ENCODE peak calls at places on chromosomes 2 and 18, in four cellular contexts. S, U, A and B are unnamed samples.
A peak's percentile ranks its signal among the peaks of the same experiment; 100 is the strongest.

GRCh38 chr18:78739843-78740677 is 239.6 kb upstream of the SALL3 start:
- DNase-seq in A (no peak), S (no peak), U (peak; percentile 35), B (no peak)

GRCh38 chr18:36672437-36673344 is 156.1 kb downstream of the TPGS2 start:
- DNase-seq in S (peak; percentile 53), U (no peak), A (no peak), B (peak; percentile 13)

GRCh38 chr2:168343586-168343985 is 96.2 kb upstream of the STK39 start:
- DNase-seq in A (no peak), U (no peak), S (no peak), B (no peak)

GRCh38 chr2:92074549-92074898 is 2796.7 kb upstream of the TEKT4 start:
- DNase-seq in S (peak; percentile 46), A (no peak), U (peak; percentile 38), B (no peak)

GRCh38 chr2:85846411-85846810 is 42.4 kb downstream of the ST3GAL5 start:
- DNase-seq in U (no peak), S (no peak), A (no peak), B (no peak)

GRCh38 chr18:79245517-79246001 is 150.2 kb upstream of the NFATC1 start:
- DNase-seq in S (no peak), U (no peak), A (peak; percentile 17), B (peak; percentile 81)

GRCh38 chr2:183927367-183928355 is 670.7 kb upstream of the ZNF804A start:
- DNase-seq in A (no peak), U (no peak), S (no peak), B (no peak)

GRCh38 chr2:225270861-225271260 is 128.6 kb upstream of the NYAP2 start:
- DNase-seq in U (no peak), S (no peak), A (no peak), B (peak; percentile 26)

GRCh38 chr2:71843391-71843850 is 304.2 kb downstream of the CYP26B1 start:
- DNase-seq in A (no peak), U (no peak), S (no peak), B (no peak)

GRCh38 chr2:235059161-235059560 is 107.3 kb downstream of the SH3BP4 start:
- DNase-seq in U (no peak), A (no peak), S (no peak), B (no peak)

GRCh38 chr2:215136669-215137328 is 1.6 kb downstream of the ABCA12 start:
- DNase-seq in S (no peak), A (no peak), U (no peak), B (no peak)

GRCh38 chr2:26469092-26469710 is 8.7 kb downstream of the OTOF start:
- DNase-seq in A (peak; percentile 37), U (no peak), S (peak; percentile 89), B (peak; percentile 85)

GRCh38 chr2:15191801-15192200 is 369.3 kb downstream of the NBAS start:
- DNase-seq in S (no peak), A (no peak), U (no peak), B (no peak)

GRCh38 chr2:240921319-240922233 is 15.4 kb downstream of the CROCC2 start:
- DNase-seq in S (peak; percentile 76), U (peak; percentile 83), A (no peak), B (no peak)

GRCh38 chr2:46184794-46185583 is 112.2 kb upstream of the EPAS1 start:
- DNase-seq in U (peak; percentile 67), S (no peak), A (no peak), B (peak; percentile 60)

GRCh38 chr2:190804182-190804795 is 76.3 kb upstream of the GLS start:
- DNase-seq in U (no peak), S (no peak), A (no peak), B (peak; percentile 37)

GRCh38 chr2:156896294-156896693 is 361.2 kb upstream of the GALNT5 start:
- DNase-seq in A (no peak), U (no peak), S (no peak), B (no peak)

GRCh38 chr2:20052872-20053281 is 1.4 kb upstream of the LAPTM4A start:
- DNase-seq in A (no peak), S (no peak), U (peak; percentile 77), B (peak; percentile 73)

GRCh38 chr2:9071032-9071431 is 67.5 kb upstream of the MBOAT2 start:
- DNase-seq in U (no peak), S (no peak), A (no peak), B (no peak)

GRCh38 chr2:68706637-68707036 is 28.0 kb upstream of the ARHGAP25 start:
- DNase-seq in S (no peak), A (no peak), U (no peak), B (no peak)

GRCh38 chr2:99971326-99971965 is 170.9 kb downstream of the AFF3 start:
- DNase-seq in U (no peak), S (no peak), A (no peak), B (no peak)

GRCh38 chr2:73896362-73897239 is 3.8 kb downstream of the ACTG2 start:
- DNase-seq in U (no peak), S (no peak), A (peak; percentile 43), B (peak; percentile 41)